ENCODE peak calls at places on chromosome 11, in seven cellular contexts. P is RWPE1, K is cardiac muscle cell, C is osteoblast, R is adrenal gland, U is heart left ventricle, M is OCI-LY7. L is an unnamed sample.

GRCh38 chr11:95016133-95016532 is 8.9 kb upstream of the KDM4E start:
- DNase-seq in P (no peak), K (no peak), C (no peak), R (no peak), U (no peak), M (no peak), L (no peak)

GRCh38 chr11:128523616-128524015 is 63.7 kb downstream of the ETS1 start:
- DNase-seq in P (no peak), K (no peak), C (peak; percentile 23), R (no peak), U (no peak), M (no peak), L (no peak)

GRCh38 chr11:10274726-10275125 is 19.3 kb downstream of the SBF2 start:
- DNase-seq in P (no peak), K (no peak), C (no peak), R (no peak), U (no peak), M (no peak), L (no peak)

GRCh38 chr11:86800956-86801264 is 568 bp downstream of the PRSS23 start:
- DNase-seq in P (no peak), K (no peak), C (no peak), R (no peak), U (no peak), M (no peak), L (no peak)

GRCh38 chr11:60459345-60459744 is 3.7 kb downstream of the MS4A1 start:
- DNase-seq in P (no peak), K (no peak), C (no peak), R (no peak), U (no peak), M (peak; percentile 56), L (no peak)

GRCh38 chr11:17148536-17148935 is 59.2 kb downstream of the PIK3C2A start:
- DNase-seq in P (no peak), K (no peak), C (no peak), R (no peak), U (no peak), M (no peak), L (no peak)

GRCh38 chr11:68313574-68314202 is 1.3 kb downstream of the LRP5 start:
- DNase-seq in P (peak; percentile 31), K (peak; percentile 49), C (peak; percentile 76), R (no peak), U (no peak), M (no peak), L (no peak)

GRCh38 chr11:124739479-124740276 is at the start of gene NRGN:
- DNase-seq in P (peak; percentile 97), K (peak; percentile 97), C (peak; percentile 100), R (peak; percentile 91), U (peak; percentile 93), M (peak; percentile 94), L (peak; percentile 97)

GRCh38 chr11:88491674-88492073 is 154.1 kb upstream of the CTSC start:
- DNase-seq in P (no peak), K (no peak), C (no peak), R (no peak), U (no peak), M (no peak), L (no peak)

GRCh38 chr11:34223021-34223813 is 117.8 kb downstream of the NAT10 start:
- DNase-seq in P (no peak), K (no peak), C (peak; percentile 87), R (peak; percentile 48), U (peak; percentile 59), M (no peak), L (peak; percentile 90)

GRCh38 chr11:69300124-69301032 is 6.4 kb downstream of the MYEOV start:
- DNase-seq in P (no peak), K (no peak), C (peak; percentile 98), R (no peak), U (no peak), M (no peak), L (no peak)

GRCh38 chr11:34274712-34275398 is 83.0 kb downstream of the ABTB2 start:
- DNase-seq in P (peak; percentile 99), K (no peak), C (peak; percentile 97), R (peak; percentile 65), U (peak; percentile 82), M (no peak), L (peak; percentile 96)

GRCh38 chr11:13440100-13440855 is 22.7 kb downstream of the BTBD10 start:
- DNase-seq in P (peak; percentile 81), K (peak; percentile 32), C (peak; percentile 86), R (peak; percentile 60), U (peak; percentile 22), M (no peak), L (no peak)

GRCh38 chr11:1825039-1825740 is 9.6 kb upstream of the SYT8 start:
- DNase-seq in P (no peak), K (peak; percentile 89), C (peak; percentile 96), R (no peak), U (no peak), M (peak; percentile 55), L (peak; percentile 80)

GRCh38 chr11:130582176-130582575 is 133.7 kb downstream of the ADAMTS15 start:
- DNase-seq in P (no peak), K (no peak), C (no peak), R (no peak), U (no peak), M (no peak), L (no peak)

GRCh38 chr11:128565881-128566280 is 21.5 kb downstream of the ETS1 start:
- DNase-seq in P (no peak), K (no peak), C (no peak), R (no peak), U (no peak), M (no peak), L (no peak)

GRCh38 chr11:38226684-38227083 is 1628.6 kb upstream of the RAG2 start:
- DNase-seq in P (no peak), K (peak; percentile 1), C (no peak), R (no peak), U (no peak), M (no peak), L (no peak)

GRCh38 chr11:116244889-116245288 is 527.9 kb downstream of the BUD13 start:
- DNase-seq in P (no peak), K (no peak), C (no peak), R (no peak), U (no peak), M (no peak), L (no peak)

GRCh38 chr11:44493383-44493782 is 72.1 kb upstream of the CD82 start:
- DNase-seq in P (no peak), K (no peak), C (no peak), R (no peak), U (no peak), M (no peak), L (no peak)

GRCh38 chr11:45056529-45056928 is 89.9 kb upstream of the PRDM11 start:
- DNase-seq in P (no peak), K (no peak), C (no peak), R (no peak), U (no peak), M (no peak), L (peak; percentile 11)

GRCh38 chr11:116312560-116313340 is 460.0 kb downstream of the BUD13 start:
- DNase-seq in P (peak; percentile 50), K (no peak), C (no peak), R (peak; percentile 90), U (peak; percentile 87), M (no peak), L (peak; percentile 94)

GRCh38 chr11:32450372-32450771 is 15.0 kb upstream of the WT1 start:
- DNase-seq in P (no peak), K (no peak), C (no peak), R (no peak), U (no peak), M (no peak), L (no peak)

GRCh38 chr11:32446227-32446626 is 10.9 kb upstream of the WT1 start:
- DNase-seq in P (no peak), K (no peak), C (no peak), R (no peak), U (no peak), M (no peak), L (no peak)

GRCh38 chr11:32447252-32447651 is 11.9 kb upstream of the WT1 start:
- DNase-seq in P (no peak), K (no peak), C (no peak), R (no peak), U (no peak), M (no peak), L (no peak)

GRCh38 chr11:32451808-32452207 is 16.5 kb upstream of the WT1 start:
- DNase-seq in P (no peak), K (no peak), C (no peak), R (no peak), U (no peak), M (no peak), L (no peak)

GRCh38 chr11:32448232-32448631 is 12.9 kb upstream of the WT1 start:
- DNase-seq in P (no peak), K (peak; percentile 72), C (no peak), R (no peak), U (no peak), M (peak; percentile 5), L (no peak)
- TF ChIP-seq CTCF in P (no peak), K (peak; percentile 58), C (peak; percentile 15), R (no peak), U (no peak), M (peak; percentile 48), L (no peak)

GRCh38 chr11:19677380-19678080 is 35.1 kb upstream of the NAV2 start:
- DNase-seq in P (no peak), K (no peak), C (no peak), R (no peak), U (no peak), M (no peak), L (no peak)
- H3K27ac ChIP-seq in P (peak overlapping the region; percentile 27), K (no peak overlapping the region), C (no peak overlapping the region), R (peak overlapping the region; percentile 68), U (peak overlapping the region; percentile 90), M (no peak overlapping the region), L (no peak overlapping the region)

DNA sequence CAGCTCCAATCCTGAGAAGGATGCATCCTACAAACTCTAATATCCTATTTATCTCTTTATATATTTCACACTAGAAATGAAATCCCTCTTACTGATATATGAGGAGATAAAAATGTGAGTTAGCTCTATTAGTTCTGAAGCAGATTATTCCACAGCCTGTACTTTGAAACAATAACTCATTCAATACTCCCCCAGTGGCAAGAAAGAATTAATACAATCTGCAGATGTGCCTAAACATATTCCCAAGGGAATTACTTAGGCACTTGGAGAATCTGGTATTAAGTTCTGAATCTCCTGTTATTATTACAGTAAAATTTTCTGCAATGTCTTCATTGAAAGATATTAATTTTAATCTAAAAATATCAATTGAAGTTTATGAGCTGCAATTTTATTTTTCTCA is 59.4 kb downstream of the DDI1 start:
- DNase-seq in P (no peak), K (no peak), C (no peak), R (no peak), U (no peak), M (no peak), L (no peak)
- TF ChIP-seq CTCF in P (no peak), K (peak; percentile 2), C (no peak), R (no peak), U (no peak), M (no peak), L (no peak)

DNA sequence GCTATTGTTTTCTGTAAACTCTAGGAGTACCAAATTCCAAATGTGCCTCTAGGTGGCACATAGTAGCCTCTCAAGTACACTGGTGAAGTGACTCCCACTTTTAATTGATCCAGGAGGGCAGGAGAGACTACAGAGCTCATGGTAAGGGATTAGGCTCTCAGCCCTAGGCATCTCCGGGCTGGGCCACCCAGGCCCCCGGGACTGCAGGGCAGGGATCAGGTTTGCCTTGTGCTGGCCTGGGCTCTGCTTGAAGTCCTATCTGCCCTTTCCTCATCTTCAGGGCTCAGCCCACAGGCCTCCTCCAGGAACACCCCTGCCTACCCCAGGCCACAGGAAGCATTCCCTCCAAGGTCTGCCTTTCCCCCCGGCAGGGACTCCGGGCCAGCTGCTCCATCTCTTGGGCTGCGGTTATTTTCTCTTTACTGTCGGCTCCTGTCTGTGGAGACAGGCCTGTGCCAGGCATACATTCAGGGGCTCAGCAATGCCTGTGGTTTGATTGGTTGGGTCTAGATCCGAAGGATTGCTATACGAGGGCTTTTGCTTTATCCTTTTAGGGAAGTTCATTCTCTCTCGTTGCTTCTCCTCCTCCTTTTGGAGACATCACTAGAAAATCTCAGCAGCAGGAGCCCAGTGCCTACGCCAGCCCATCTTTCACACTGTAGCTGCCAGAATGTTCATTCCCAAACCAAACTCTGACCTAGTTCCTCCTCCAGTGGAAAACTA is 32.8 kb downstream of the PARVA start:
- DNase-seq in P (no peak), K (peak; percentile 15), C (peak; percentile 41), R (no peak), U (no peak), M (no peak), L (peak; percentile 66)
- H3K27ac ChIP-seq in P (no peak overlapping the region), K (no peak overlapping the region), C (peak overlapping the region; percentile 94), R (peak overlapping the region; percentile 85), U (peak overlapping the region; percentile 98), M (no peak overlapping the region), L (no peak overlapping the region)

L was measured in kidney.